ENCODE peak calls at places on chromosomes 12 and 14, in six cellular contexts. B, T, Z, N, E and Y are unnamed samples.

GRCh38 chr12:104573-105081 is 38.1 kb downstream of the IQSEC3 start:
- DNase-seq in B (no peak), N (no peak), Z (no peak), T (no peak), E (peak), Y (no peak)

GRCh38 chr12:44000309-44000952 is 164.6 kb downstream of the TMEM117 start:
- DNase-seq in Z (peak), E (peak), B (peak), T (peak), N (no peak), Y (peak)

GRCh38 chr12:120126635-120127005 is 10.1 kb upstream of the RAB35 start:
- DNase-seq in N (no peak), B (no peak), Z (peak), T (no peak), E (no peak), Y (no peak)

GRCh38 chr14:75147423-75148071 is 20.7 kb upstream of the NEK9 start:
- DNase-seq in T (no peak), Z (peak), B (no peak), N (no peak), E (peak), Y (peak)

GRCh38 chr14:101909371-101910096 is 54.8 kb upstream of the DYNC1H1 start:
- DNase-seq in Z (no peak), E (no peak), N (no peak), T (no peak), B (no peak), Y (no peak)

GRCh38 chr12:46455648-46456352 is 83.2 kb upstream of the SLC38A2 start:
- DNase-seq in N (no peak), B (no peak), Z (no peak), T (no peak), E (peak), Y (no peak)

GRCh38 chr12:91406920-91407341 is 224.3 kb upstream of the DCN start:
- DNase-seq in Z (no peak), E (no peak), N (peak), T (no peak), B (no peak), Y (peak)

GRCh38 chr12:69331482-69331845 is 16.7 kb upstream of the LYZ start:
- DNase-seq in Z (no peak), E (no peak), N (no peak), T (no peak), B (no peak), Y (no peak)

GRCh38 chr14:61866932-61867920 is 105.0 kb downstream of the SNAPC1 start:
- DNase-seq in N (peak), B (no peak), Z (peak), E (no peak), T (no peak), Y (no peak)

GRCh38 chr12:54352022-54352531 is 12.2 kb downstream of the GPR84 start:
- DNase-seq in N (no peak), E (no peak), B (peak), Z (peak), T (peak), Y (no peak)

GRCh38 chr12:110314308-110314707 is 33.3 kb downstream of the ATP2A2 start:
- DNase-seq in T (no peak), E (peak), B (no peak), N (peak), Z (peak), Y (peak)

GRCh38 chr12:65756956-65757511 is 67.2 kb upstream of the HMGA2 start:
- DNase-seq in N (peak), E (no peak), T (no peak), Z (peak), B (no peak), Y (no peak)

GRCh38 chr14:44564908-44565307 is 57.8 kb upstream of the FSCB start:
- DNase-seq in B (no peak), N (no peak), E (no peak), Z (peak), T (no peak), Y (no peak)

GRCh38 chr12:10720974-10721565 is 2.1 kb downstream of the YBX3 start:
- DNase-seq in T (no peak), B (no peak), Z (no peak), N (no peak), E (no peak), Y (no peak)

GRCh38 chr14:41824441-41824840 is 217.8 kb downstream of the LRFN5 start:
- DNase-seq in N (no peak), E (no peak), Z (no peak), T (no peak), B (no peak), Y (no peak)

GRCh38 chr12:93322784-93323183 is 54.9 kb upstream of the NUDT4 start:
- DNase-seq in N (no peak), B (no peak), Z (peak), T (no peak), E (no peak), Y (peak)

GRCh38 chr14:52827426-52827825 is 36.0 kb upstream of the GNPNAT1 start:
- DNase-seq in Z (no peak), T (no peak), B (no peak), N (no peak), E (no peak), Y (no peak)

GRCh38 chr14:34554540-34555250 is 15.2 kb upstream of the EAPP start:
- DNase-seq in Z (peak), B (peak), N (no peak), T (no peak), E (no peak), Y (peak)

GRCh38 chr12:26226629-26227375 is 31.4 kb downstream of the SSPN start:
- DNase-seq in T (no peak), Z (no peak), N (no peak), B (peak), E (no peak), Y (no peak)

GRCh38 chr12:40012709-40013108 is 93.2 kb downstream of the SLC2A13 start:
- DNase-seq in N (no peak), T (no peak), B (no peak), E (no peak), Z (peak), Y (no peak)

GRCh38 chr12:42905419-42905705 is 315.8 kb upstream of the PRICKLE1 start:
- DNase-seq in T (no peak), E (no peak), N (no peak), B (no peak), Z (no peak), Y (no peak)
- H3K4me2 ChIP-seq in T (no peak), E (no peak), N (no peak), B (no peak), Z (no peak), Y (no peak)

DNA sequence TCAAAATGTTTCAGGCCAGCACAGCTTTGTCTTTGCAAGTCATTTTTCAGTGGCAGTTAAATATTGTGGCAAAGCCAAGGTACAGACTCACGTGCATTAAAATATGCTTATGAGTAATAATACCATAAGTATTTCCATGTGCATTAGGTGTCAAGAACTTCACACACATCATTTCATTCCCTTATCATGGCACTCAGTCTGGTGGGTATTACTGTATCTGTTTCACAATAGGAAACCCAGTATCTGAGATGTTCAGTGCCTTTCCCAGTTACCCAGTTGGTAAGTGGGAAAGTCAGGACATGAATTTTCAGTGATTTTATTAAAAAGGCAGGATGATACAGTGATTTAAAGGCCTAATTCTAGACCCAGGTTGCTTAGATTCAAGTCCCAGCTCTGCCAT is 52.9 kb downstream of the IFNG start:
- DNase-seq in N (no peak), E (no peak), B (no peak), T (no peak), Z (no peak), Y (no peak)
- TF ChIP-seq USF2 in N (no peak), E (no peak), B (no peak), T (no peak), Z (no peak), Y (no peak)

GRCh38 chr12:28130234-28130624 is 60.0 kb upstream of the CCDC91 start:
- DNase-seq in Z (no peak), T (no peak), N (no peak), B (no peak), E (no peak), Y (no peak)

GRCh38 chr12:28130625-28131598 is 59.3 kb upstream of the CCDC91 start:
- DNase-seq in N (no peak), Z (peak), E (peak), T (peak), B (no peak), Y (peak)

GRCh38 chr12:28135801-28136439 is 54.3 kb upstream of the CCDC91 start:
- DNase-seq in Z (no peak), B (no peak), T (peak), E (no peak), N (no peak), Y (no peak)

GRCh38 chr12:28129031-28129430 is 61.2 kb upstream of the CCDC91 start:
- DNase-seq in N (no peak), Z (no peak), B (no peak), T (no peak), E (no peak), Y (no peak)

GRCh38 chr12:28132398-28132797 is 57.9 kb upstream of the CCDC91 start:
- DNase-seq in Z (no peak), B (no peak), N (no peak), T (no peak), E (no peak), Y (no peak)
- H3K4me2 ChIP-seq in Z (no peak), B (no peak), N (no peak), T (peak), E (no peak), Y (no peak)

GRCh38 chr12:101697930-101698781 is 716 bp downstream of the CHPT1 start:
- DNase-seq in N (no peak), E (peak), T (peak), B (no peak), Z (peak), Y (peak)
- TF ChIP-seq USF2 in N (no peak), E (no peak), T (no peak), B (no peak), Z (no peak), Y (no peak)

GRCh38 chr12:45248095-45248494 is 32.2 kb downstream of the ANO6 start:
- DNase-seq in N (no peak), E (no peak), Z (no peak), B (no peak), T (no peak), Y (no peak)

GRCh38 chr12:45246202-45246601 is 30.3 kb downstream of the ANO6 start:
- DNase-seq in Z (peak), N (no peak), B (no peak), E (no peak), T (no peak), Y (no peak)

GRCh38 chr12:45244561-45245348 is 28.9 kb downstream of the ANO6 start:
- DNase-seq in T (no peak), E (no peak), Z (peak), B (no peak), N (peak), Y (no peak)

GRCh38 chr12:45243963-45244362 is 28.1 kb downstream of the ANO6 start:
- DNase-seq in N (no peak), T (no peak), E (no peak), Z (no peak), B (no peak), Y (no peak)

DNA sequence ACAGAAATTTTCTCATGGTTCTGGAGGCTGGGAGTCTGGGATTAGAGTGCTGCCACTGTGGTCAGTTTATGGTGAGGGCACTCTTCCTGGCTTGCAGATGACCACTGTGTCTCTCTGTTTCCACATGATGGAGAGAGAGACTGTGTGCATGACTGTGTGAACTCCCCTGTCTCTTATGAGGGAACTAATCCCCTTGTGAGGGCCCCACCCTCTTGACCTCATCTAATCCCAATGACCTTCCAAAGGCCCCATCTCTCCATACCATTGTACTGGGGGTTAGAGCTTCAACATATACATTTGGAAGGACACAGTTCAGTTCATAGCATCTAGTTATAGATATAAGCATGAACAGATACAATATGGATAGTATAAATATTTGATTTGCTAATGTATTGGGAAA is 31.7 kb downstream of the ANO6 start:
- DNase-seq in T (no peak), N (no peak), Z (no peak), B (no peak), E (no peak), Y (no peak)
- H3K4me2 ChIP-seq in T (no peak), N (no peak), Z (no peak), B (no peak), E (no peak), Y (no peak)

GRCh38 chr12:89417246-89417977 is 65.1 kb upstream of the DUSP6 start:
- DNase-seq in B (no peak), E (no peak), Z (peak), N (no peak), T (no peak), Y (peak)
- TF ChIP-seq USF2 in B (no peak), E (no peak), Z (no peak), N (no peak), T (no peak), Y (no peak)

GRCh38 chr14:29927596-29928341 is at the start of gene PRKD1:
- DNase-seq in T (peak), E (peak), B (peak), Z (peak), N (no peak), Y (peak)
- H3K4me2 ChIP-seq in T (no peak), E (peak), B (peak), Z (peak), N (peak), Y (peak)